ENCODE peak calls at places on chromosomes 1 and 21, in ten cellular contexts. S, X, F, M, O, V, P, L, U and C are unnamed samples. For H3K9me3, the result is how much of the 10 kb centered on the place peaks cover.

GRCh38 chr1:215114154-215114933 is 31.8 kb downstream of the KCNK2 start:
- DNase-seq in S (peak), F (peak), O (no peak), U (no peak), V (no peak), M (no peak), P (no peak), L (no peak), X (no peak), C (no peak)

GRCh38 chr1:111739984-111740765 is 980 bp upstream of the INKA2 start:
- DNase-seq in L (no peak), S (no peak), M (peak), U (peak), F (peak), X (peak), P (peak), O (peak), V (peak), C (peak)

GRCh38 chr1:37033355-37034291 is 692 bp downstream of the GRIK3 start:
- DNase-seq in O (no peak), U (no peak), P (no peak), F (no peak), M (no peak), X (no peak), S (no peak), V (no peak), L (no peak), C (no peak)

GRCh38 chr1:244236721-244237120 is 185.6 kb downstream of the ZBTB18 start:
- DNase-seq in O (no peak), F (no peak), S (no peak), V (no peak), L (no peak), P (no peak), U (no peak), X (no peak), M (no peak), C (no peak)

GRCh38 chr1:97903626-97904025 is 17.2 kb downstream of the DPYD start:
- DNase-seq in U (no peak), M (no peak), X (no peak), F (peak), O (no peak), L (no peak), P (no peak), S (no peak), V (no peak), C (no peak)

GRCh38 chr1:247077768-247078314 is 770 bp downstream of the ZNF670 start:
- DNase-seq in X (no peak), S (no peak), O (no peak), L (no peak), P (no peak), F (peak), V (no peak), M (no peak), U (no peak), C (no peak)

GRCh38 chr1:216847385-216848036 is 124.3 kb upstream of the ESRRG start:
- DNase-seq in F (peak), M (no peak), S (no peak), V (no peak), U (no peak), L (no peak), X (no peak), O (no peak), P (no peak), C (no peak)

GRCh38 chr1:51955797-51956527 is 34.5 kb downstream of the RAB3B start:
- DNase-seq in L (no peak), S (no peak), M (no peak), F (no peak), X (no peak), O (no peak), V (no peak), P (no peak), U (no peak), C (no peak)

GRCh38 chr1:171788696-171789095 is 7.2 kb downstream of the METTL13 start:
- DNase-seq in O (no peak), M (no peak), V (no peak), X (no peak), U (no peak), P (no peak), L (no peak), S (no peak), F (peak), C (peak)

GRCh38 chr1:65168867-65169266 is 20.9 kb downstream of the AK4 start:
- DNase-seq in L (no peak), M (no peak), F (no peak), X (no peak), O (no peak), V (no peak), S (no peak), U (no peak), P (no peak), C (no peak)

GRCh38 chr1:240242601-240243144 is 151.0 kb downstream of the FMN2 start:
- DNase-seq in X (no peak), S (no peak), U (no peak), M (no peak), O (no peak), P (no peak), V (peak), F (peak), L (no peak), C (no peak)

GRCh38 chr1:222043444-222044292 is 301.8 kb upstream of the DUSP10 start:
- DNase-seq in O (peak), F (peak), L (no peak), V (peak), U (peak), S (no peak), X (no peak), M (peak), P (no peak), C (no peak)

GRCh38 chr1:228339059-228339704 is 67.5 kb downstream of the TRIM11 start:
- DNase-seq in O (no peak), S (no peak), V (no peak), U (no peak), X (no peak), M (no peak), L (no peak), F (no peak), P (no peak), C (no peak)

GRCh38 chr1:106879538-106879937 is 176.9 kb upstream of the PRMT6 start:
- DNase-seq in X (peak), O (no peak), V (no peak), U (peak), S (no peak), M (no peak), L (no peak), F (no peak), P (peak), C (no peak)

GRCh38 chr1:27356277-27356627 is 10.5 kb downstream of the MAP3K6 start:
- DNase-seq in P (no peak), V (no peak), S (no peak), O (no peak), F (no peak), M (no peak), L (no peak), U (no peak), X (no peak), C (no peak)

GRCh38 chr1:237038211-237038610 is 3.8 kb upstream of the RYR2 start:
- DNase-seq in U (no peak), M (no peak), P (no peak), S (no peak), L (no peak), X (no peak), V (no peak), F (no peak), O (no peak), C (no peak)

GRCh38 chr1:26961826-26962225 is 1.6 kb upstream of the KDF1 start:
- DNase-seq in O (no peak), U (no peak), L (no peak), S (peak), V (no peak), P (no peak), F (peak), X (no peak), M (no peak), C (no peak)

GRCh38 chr1:17494114-17494729 is 45.3 kb upstream of the ARHGEF10L start:
- DNase-seq in L (peak), M (peak), P (peak), S (peak), V (peak), O (peak), U (peak), F (peak), X (peak), C (peak)

GRCh38 chr1:154514066-154514553 is 11.9 kb upstream of the SHE start:
- DNase-seq in P (no peak), X (no peak), S (no peak), V (no peak), O (no peak), F (no peak), L (no peak), M (no peak), U (no peak), C (no peak)

GRCh38 chr1:26280333-26281042 is 602 bp downstream of the SH3BGRL3 start:
- DNase-seq in X (no peak), F (peak), M (no peak), P (peak), S (no peak), U (no peak), O (peak), L (no peak), V (peak), C (no peak)

GRCh38 chr21:37226356-37226920 is 40.7 kb downstream of the VPS26C start:
- DNase-seq in V (no peak), M (no peak), L (no peak), U (no peak), F (no peak), X (no peak), O (no peak), S (no peak), P (no peak), C (no peak)

GRCh38 chr1:116529199-116529616 is 41.6 kb downstream of the CD58 start:
- DNase-seq in S (no peak), P (no peak), X (no peak), M (no peak), V (no peak), L (no peak), F (peak), U (no peak), O (no peak), C (no peak)

GRCh38 chr1:11350265-11350664 is 77.3 kb downstream of the UBIAD1 start:
- DNase-seq in U (no peak), O (no peak), X (no peak), S (no peak), F (no peak), V (no peak), L (no peak), M (no peak), P (no peak), C (no peak)

GRCh38 chr1:236868625-236869467 is 73.8 kb downstream of the MTR start:
- DNase-seq in V (no peak), F (peak), M (no peak), P (peak), L (peak), O (no peak), X (no peak), S (peak), U (no peak), C (peak)

GRCh38 chr1:14945132-14946010 is 208.2 kb upstream of the TMEM51 start:
- DNase-seq in M (no peak), L (no peak), U (peak), S (no peak), X (peak), F (peak), P (peak), O (peak), V (peak), C (peak)

GRCh38 chr1:115893545-115893944 is 52.6 kb upstream of the NHLH2 start:
- DNase-seq in U (no peak), X (no peak), S (no peak), M (no peak), V (no peak), L (no peak), F (no peak), O (no peak), P (no peak), C (no peak)

GRCh38 chr1:63663873-63664272 is 70.7 kb downstream of the PGM1 start:
- DNase-seq in F (peak), P (no peak), U (no peak), M (no peak), V (no peak), O (no peak), L (no peak), X (no peak), S (no peak), C (no peak)

GRCh38 chr1:158126425-158126824 is 54.3 kb upstream of the CD1D start:
- DNase-seq in X (no peak), V (no peak), O (no peak), P (no peak), S (no peak), L (no peak), F (no peak), M (no peak), U (no peak), C (no peak)

GRCh38 chr1:9671377-9672140 is 20.0 kb downstream of the PIK3CD start:
- DNase-seq in L (no peak), X (no peak), U (no peak), M (no peak), F (peak), V (peak), P (no peak), O (no peak), S (peak), C (no peak)

GRCh38 chr1:8554956-8555534 is 237.1 kb downstream of the SLC45A1 start:
- DNase-seq in V (no peak), X (no peak), L (no peak), S (no peak), U (peak), O (peak), P (no peak), F (peak), M (peak), C (peak)

GRCh38 chr1:101181930-101182329 is 54.9 kb upstream of the S1PR1 start:
- DNase-seq in U (no peak), O (peak), L (no peak), X (no peak), P (no peak), M (no peak), V (no peak), S (no peak), F (peak), C (no peak)

GRCh38 chr1:17293681-17294415 is 14.1 kb upstream of the PADI4 start:
- DNase-seq in M (no peak), F (no peak), P (no peak), X (no peak), U (no peak), L (no peak), S (no peak), V (no peak), O (no peak), C (no peak)

GRCh38 chr1:13432251-13432650 is 22.0 kb downstream of the PRAMEF20 start:
- DNase-seq in P (no peak), V (no peak), O (no peak), X (no peak), S (no peak), M (no peak), U (no peak), L (no peak), F (no peak), C (no peak)

GRCh38 chr1:13430495-13430894 is 20.2 kb downstream of the PRAMEF20 start:
- DNase-seq in S (no peak), U (no peak), L (no peak), O (no peak), V (no peak), M (no peak), F (no peak), X (no peak), P (no peak), C (no peak)

DNA sequence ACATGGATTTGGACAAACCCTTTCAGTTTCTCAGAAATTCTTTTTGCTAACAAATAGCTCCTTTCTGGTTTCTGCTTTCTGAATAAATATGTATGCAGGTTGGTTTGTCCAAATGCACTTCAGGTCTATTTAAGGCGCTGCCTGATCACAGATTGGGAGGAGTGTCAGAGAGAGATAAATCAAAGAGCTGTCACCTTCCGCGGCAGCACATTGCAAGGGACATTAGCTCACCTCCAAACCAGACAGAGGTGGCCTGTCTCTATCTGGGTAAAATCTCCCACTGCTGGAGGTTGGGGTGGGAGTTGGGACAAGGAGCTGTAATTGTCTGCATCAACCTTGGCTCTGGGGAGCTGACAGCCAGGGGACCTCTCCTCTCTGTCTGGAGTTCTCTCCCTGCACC is 25.2 kb downstream of the PRAMEF20 start:
- DNase-seq in S (no peak), M (no peak), V (no peak), P (no peak), U (no peak), X (no peak), O (no peak), F (no peak), L (no peak), C (no peak)
- H3K9me3 ChIP-seq in S (under half), M (under half), V (under half), P (under half), U (under half), X (under half), O (under half), F (under half), L (under half), C (under half)

DNA sequence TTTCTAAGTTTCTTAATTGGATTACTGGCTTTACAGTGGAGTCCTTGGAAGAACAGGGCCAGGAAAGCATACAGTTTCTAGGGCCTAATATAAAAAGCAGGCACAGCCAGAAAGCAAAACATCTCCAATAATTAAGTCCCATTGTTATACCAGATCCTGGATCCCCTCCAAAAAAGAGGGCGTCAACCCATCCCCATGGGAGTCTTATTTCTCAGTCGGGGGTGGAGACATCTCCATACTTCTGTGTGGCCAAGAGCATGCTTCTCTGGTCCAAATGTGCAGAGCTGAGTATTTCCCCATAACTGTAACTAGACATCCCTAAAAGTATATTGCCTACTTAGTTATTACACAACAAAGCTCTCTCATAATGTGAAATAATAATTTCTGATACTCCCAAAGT is 104.2 kb upstream of the SOX13 start:
- DNase-seq in F (no peak), L (no peak), X (peak), P (no peak), V (no peak), M (no peak), S (no peak), U (no peak), O (peak), C (no peak)
- H3K9me3 ChIP-seq in F (under half), L (under half), X (under half), P (under half), V (under half), M (under half), S (under half), U (under half), O (under half), C (under half)

DNA sequence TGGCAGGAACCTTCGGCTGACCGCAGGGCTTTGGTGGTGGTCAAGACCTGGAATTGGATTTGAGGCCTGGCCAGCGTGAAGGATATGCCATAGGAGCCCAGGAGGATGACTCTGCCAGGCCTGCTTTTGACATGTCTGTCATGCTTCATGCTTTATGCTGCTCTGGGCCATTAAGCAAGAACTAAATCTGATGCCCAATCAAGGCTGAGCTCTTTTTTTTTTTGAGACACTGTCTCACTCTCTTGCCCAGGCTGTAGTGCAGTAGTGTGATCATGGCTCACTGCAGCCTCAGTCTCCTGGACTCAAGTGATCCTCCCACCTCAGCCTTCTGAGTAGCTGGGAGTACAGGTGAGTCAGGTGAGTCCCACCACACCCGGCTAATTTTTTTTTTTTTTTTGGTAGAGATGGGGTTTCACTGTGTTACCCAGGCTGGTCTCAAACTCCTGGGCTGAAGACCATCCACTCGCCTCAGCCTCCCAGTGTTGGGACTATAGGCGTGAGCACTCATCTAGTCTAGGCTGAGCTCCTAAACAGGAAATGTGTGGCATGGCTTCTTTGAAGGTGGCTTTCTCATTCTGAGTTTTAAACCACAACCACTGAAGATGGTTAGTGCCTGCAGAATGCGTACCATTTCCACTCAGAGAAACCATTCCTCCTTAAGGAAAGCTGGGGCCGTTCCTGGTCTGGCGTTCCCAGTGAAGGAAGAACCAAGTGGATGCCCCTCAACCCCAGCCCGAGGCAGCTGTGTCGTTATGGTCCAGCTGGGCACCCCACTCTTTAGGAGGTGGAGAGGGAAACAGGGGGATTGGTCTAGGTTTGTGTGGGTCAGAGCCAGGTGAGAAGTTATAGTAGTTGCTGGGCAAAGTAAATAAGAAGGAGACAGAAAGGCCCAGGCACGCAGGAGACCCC is 34.2 kb upstream of the ATP5PO start:
- DNase-seq in L (peak), F (no peak), O (no peak), P (no peak), M (no peak), V (no peak), U (no peak), X (no peak), S (no peak), C (no peak)
- H3K9me3 ChIP-seq in L (under half), F (under half), O (under half), P (under half), M (under half), V (under half), U (under half), X (under half), S (under half), C (under half)

DNA sequence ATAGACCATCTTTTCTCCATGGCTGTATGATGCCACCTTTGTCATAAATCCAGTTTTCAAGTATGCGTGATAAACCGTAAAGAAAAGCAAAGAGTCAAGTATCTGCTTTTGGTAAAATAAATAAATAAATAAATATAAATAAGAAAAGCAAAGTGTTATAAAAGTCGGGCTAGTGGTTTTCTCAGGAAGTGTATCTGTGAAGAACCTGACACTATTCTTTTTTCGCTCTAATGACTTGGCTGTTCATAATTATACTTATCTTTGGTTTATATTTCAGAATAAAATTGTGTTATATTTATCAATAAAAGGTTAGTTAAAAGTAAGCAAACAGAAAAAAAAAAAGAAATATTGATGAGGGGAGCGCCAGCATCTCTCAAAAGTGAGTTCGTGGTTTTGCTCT is 594 bp upstream of the EXO5 start:
- DNase-seq in S (no peak), O (no peak), X (no peak), U (no peak), P (no peak), L (no peak), V (no peak), F (no peak), M (no peak), C (no peak)
- H3K9me3 ChIP-seq in S (under half), O (under half), X (under half), U (under half), P (under half), L (under half), V (under half), F (under half), M (half or more), C (under half)

GRCh38 chr1:155646307-155646706 is 36.3 kb downstream of the MSTO1 start:
- DNase-seq in L (no peak), O (no peak), U (peak), S (no peak), X (peak), P (no peak), M (peak), F (peak), V (no peak), C (no peak)

GRCh38 chr1:155645648-155646047 is 35.6 kb downstream of the MSTO1 start:
- DNase-seq in S (no peak), X (peak), P (no peak), V (no peak), M (peak), U (no peak), L (no peak), O (no peak), F (no peak), C (peak)

GRCh38 chr1:155640367-155640766 is 30.3 kb downstream of the MSTO1 start:
- DNase-seq in S (no peak), F (no peak), V (no peak), O (no peak), L (no peak), U (no peak), M (no peak), P (no peak), X (no peak), C (no peak)

GRCh38 chr1:155645024-155645423 is 35.0 kb downstream of the MSTO1 start:
- DNase-seq in F (no peak), L (no peak), M (no peak), U (no peak), X (no peak), S (no peak), P (no peak), V (no peak), O (no peak), C (peak)

GRCh38 chr1:155643230-155643629 is 33.2 kb downstream of the MSTO1 start:
- DNase-seq in X (no peak), U (no peak), S (no peak), P (no peak), F (no peak), L (no peak), M (no peak), O (no peak), V (no peak), C (no peak)
- H3K9me3 ChIP-seq in X (under half), U (under half), S (under half), P (under half), F (under half), L (under half), M (under half), O (under half), V (under half), C (under half)